ENCODE peak calls at places on chromosome 19, in six cellular contexts. W is adrenal gland; E is H9; X is lung; T is esophagus muscularis mucosa; A is CD4-positive, alpha-beta T cell. N is an unnamed sample.
A peak's percentile ranks its signal among the peaks of the same experiment; 100 is the strongest.

GRCh38 chr19:8429826-8430225 is 14.9 kb upstream of the HNRNPM start:
- DNase-seq in E (no peak), A (no peak), X (no peak), W (no peak), T (no peak), N (no peak)

GRCh38 chr19:49570138-49570856 is 10.1 kb downstream of the NOSIP start:
- DNase-seq in X (peak; percentile 65), A (no peak), E (peak; percentile 73), W (peak; percentile 65), T (no peak), N (peak; percentile 59)

GRCh38 chr19:3982701-3983541 is 2.3 kb downstream of the EEF2 start:
- DNase-seq in X (no peak), E (peak; percentile 33), W (peak; percentile 57), A (no peak), T (no peak), N (no peak)

GRCh38 chr19:1992759-1993260 is 22.7 kb downstream of the BTBD2 start:
- DNase-seq in T (no peak), A (no peak), E (peak; percentile 79), X (no peak), W (no peak), N (no peak)

GRCh38 chr19:46376241-46377153 is 29.6 kb downstream of the PPP5C start:
- DNase-seq in W (no peak), A (no peak), T (no peak), X (no peak), E (peak; percentile 14), N (no peak)

GRCh38 chr19:11092181-11092538 is 2.9 kb downstream of the LDLR start:
- DNase-seq in W (no peak), T (no peak), X (no peak), A (peak; percentile 23), E (no peak), N (peak; percentile 34)

GRCh38 chr19:28239270-28239669 is 973.7 kb downstream of the UQCRFS1 start:
- DNase-seq in X (no peak), A (no peak), W (no peak), T (no peak), E (peak; percentile 81), N (no peak)

GRCh38 chr19:53102701-53103140 is 501 bp downstream of the ZNF160 start:
- DNase-seq in W (peak; percentile 74), A (no peak), E (no peak), X (no peak), T (no peak), N (peak; percentile 10)

GRCh38 chr19:47637550-47637949 is 28.6 kb downstream of the BICRA start:
- DNase-seq in E (no peak), X (no peak), W (no peak), A (no peak), T (no peak), N (no peak)

GRCh38 chr19:16078311-16078758 is 2.0 kb downstream of the TPM4 start:
- DNase-seq in A (no peak), E (no peak), W (no peak), T (peak; percentile 91), X (no peak), N (no peak)

GRCh38 chr19:49085020-49085867 is at the start of gene SNRNP70:
- DNase-seq in T (peak; percentile 100), E (peak; percentile 99), W (peak; percentile 99), X (peak; percentile 99), A (peak; percentile 96), N (peak; percentile 99)

GRCh38 chr19:41426952-41427646 is at the start of gene B3GNT8:
- DNase-seq in X (peak; percentile 90), E (peak; percentile 93), T (peak; percentile 95), W (peak; percentile 91), A (no peak), N (no peak)

GRCh38 chr19:39304185-39304513 is 7.9 kb downstream of the IFNL1 start:
- DNase-seq in A (no peak), T (no peak), W (no peak), E (no peak), X (no peak), N (no peak)

GRCh38 chr19:42421101-42421500 is 6.1 kb downstream of the LIPE start:
- DNase-seq in A (no peak), X (no peak), W (no peak), E (no peak), T (no peak), N (no peak)

GRCh38 chr19:14146789-14147216 is 10.4 kb upstream of the ASF1B start:
- DNase-seq in X (no peak), T (no peak), A (no peak), E (no peak), W (no peak), N (no peak)

GRCh38 chr19:45139286-45140143 is 21.3 kb downstream of the NKPD1 start:
- DNase-seq in X (no peak), E (no peak), A (no peak), T (no peak), W (no peak), N (no peak)

GRCh38 chr19:3516675-3517207 is 10.6 kb downstream of the FZR1 start:
- DNase-seq in W (peak; percentile 25), X (no peak), E (no peak), A (peak; percentile 27), T (no peak), N (no peak)

GRCh38 chr19:44476559-44477408 is 23.5 kb downstream of the ZNF180 start:
- DNase-seq in T (no peak), W (no peak), E (no peak), X (no peak), A (no peak), N (no peak)

GRCh38 chr19:29483641-29483920 is 42.2 kb upstream of the VSTM2B start:
- DNase-seq in E (peak; percentile 5), T (peak; percentile 78), W (no peak), A (no peak), X (peak; percentile 17), N (no peak)

GRCh38 chr19:17998827-17999150 is 9.2 kb upstream of the ARRDC2 start:
- DNase-seq in X (no peak), W (no peak), A (no peak), T (no peak), E (no peak), N (no peak)

GRCh38 chr19:10565028-10565566 is 713 bp downstream of the KRI1 start:
- DNase-seq in X (no peak), W (no peak), T (no peak), A (peak; percentile 44), E (peak; percentile 53), N (peak; percentile 32)

GRCh38 chr19:40741527-40742390 is 8.5 kb downstream of the ACTMAP start:
- DNase-seq in X (no peak), W (peak; percentile 43), E (no peak), T (no peak), A (no peak), N (no peak)

GRCh38 chr19:6286676-6287075 is 6.9 kb upstream of the MLLT1 start:
- DNase-seq in E (no peak), X (no peak), A (no peak), W (no peak), T (no peak), N (no peak)

GRCh38 chr19:6288737-6289136 is 9.0 kb upstream of the MLLT1 start:
- DNase-seq in W (no peak), A (no peak), E (no peak), T (no peak), X (no peak), N (no peak)

GRCh38 chr19:6287269-6287885 is 7.6 kb upstream of the MLLT1 start:
- DNase-seq in A (no peak), W (no peak), E (no peak), X (no peak), T (no peak), N (no peak)

GRCh38 chr19:6297202-6297601 is 17.4 kb upstream of the MLLT1 start:
- DNase-seq in W (no peak), A (no peak), X (no peak), E (no peak), T (no peak), N (no peak)

DNA sequence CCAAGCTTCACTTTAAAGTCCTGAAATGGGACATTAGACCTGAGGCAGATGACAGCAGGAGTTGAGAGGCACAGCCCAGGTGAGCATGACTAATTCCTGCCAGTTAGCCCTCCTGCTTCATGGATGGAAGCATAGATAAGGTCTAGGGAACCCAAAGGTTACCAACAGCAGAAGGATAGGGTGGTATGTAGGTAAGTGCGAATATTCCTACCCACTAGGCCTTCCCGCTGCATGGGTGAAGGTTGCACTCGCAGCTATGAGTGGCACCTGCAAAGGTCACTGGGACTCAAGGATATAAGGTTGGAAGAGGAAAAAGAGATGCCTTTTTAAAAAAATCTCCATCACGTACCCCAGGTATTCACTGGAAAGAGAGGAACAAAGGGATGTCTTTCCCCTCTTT is 12.2 kb upstream of the MLLT1 start:
- DNase-seq in E (no peak), W (no peak), X (no peak), A (no peak), T (no peak), N (no peak)
- H3K9me3 ChIP-seq in E (peaks cover 60% of the 10 kb centered on the region), W (peaks cover 46% of the 10 kb centered on the region), X (peaks cover 5% of the 10 kb centered on the region), A (peaks cover 58% of the 10 kb centered on the region), T (peaks cover 64% of the 10 kb centered on the region), N (peaks cover 20% of the 10 kb centered on the region)

DNA sequence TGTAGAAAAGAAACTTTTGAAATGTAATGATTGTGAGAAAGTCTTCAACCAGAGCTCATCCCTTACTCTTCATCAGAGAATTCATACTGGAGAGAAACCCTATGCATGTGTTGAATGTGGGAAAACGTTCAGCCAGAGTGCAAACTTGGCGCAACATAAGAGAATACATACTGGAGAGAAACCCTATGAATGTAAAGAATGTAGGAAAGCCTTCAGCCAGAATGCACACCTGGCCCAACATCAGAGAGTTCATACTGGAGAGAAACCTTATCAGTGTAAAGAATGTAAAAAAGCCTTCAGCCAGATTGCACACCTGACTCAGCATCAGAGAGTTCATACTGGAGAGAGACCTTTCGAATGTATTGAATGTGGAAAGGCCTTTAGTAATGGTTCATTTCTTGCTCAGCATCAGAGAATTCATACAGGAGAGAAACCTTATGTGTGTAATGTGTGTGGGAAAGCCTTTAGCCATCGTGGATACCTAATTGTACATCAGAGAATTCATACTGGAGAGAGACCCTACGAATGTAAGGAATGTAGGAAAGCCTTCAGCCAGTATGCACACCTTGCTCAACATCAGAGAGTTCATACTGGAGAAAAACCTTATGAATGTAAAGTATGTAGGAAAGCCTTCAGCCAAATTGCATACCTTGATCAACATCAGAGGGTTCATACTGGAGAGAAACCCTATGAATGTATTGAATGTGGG is 19.3 kb downstream of the ZNF583 start:
- DNase-seq in X (no peak), T (no peak), E (no peak), W (no peak), A (no peak), N (no peak)
- H3K9me3 ChIP-seq in X (peaks cover 63% of the 10 kb centered on the region), T (peaks cover 100% of the 10 kb centered on the region), E (peaks cover 72% of the 10 kb centered on the region), W (peaks cover 100% of the 10 kb centered on the region), A (peaks cover 100% of the 10 kb centered on the region), N (peaks cover 63% of the 10 kb centered on the region)

GRCh38 chr19:6906559-6906958 is 19.2 kb downstream of the ADGRE1 start:
- DNase-seq in A (no peak), W (no peak), T (no peak), E (no peak), X (no peak), N (no peak)

GRCh38 chr19:6903446-6903845 is 16.1 kb downstream of the ADGRE1 start:
- DNase-seq in X (no peak), T (no peak), E (no peak), A (no peak), W (no peak), N (no peak)
- H3K9me3 ChIP-seq in X (peaks cover 18% of the 10 kb centered on the region), T (peaks cover 54% of the 10 kb centered on the region), E (peaks cover 57% of the 10 kb centered on the region), A (peaks cover 27% of the 10 kb centered on the region), W (peaks cover 4% of the 10 kb centered on the region), N (no peaks in the 10 kb centered on the region)

DNA sequence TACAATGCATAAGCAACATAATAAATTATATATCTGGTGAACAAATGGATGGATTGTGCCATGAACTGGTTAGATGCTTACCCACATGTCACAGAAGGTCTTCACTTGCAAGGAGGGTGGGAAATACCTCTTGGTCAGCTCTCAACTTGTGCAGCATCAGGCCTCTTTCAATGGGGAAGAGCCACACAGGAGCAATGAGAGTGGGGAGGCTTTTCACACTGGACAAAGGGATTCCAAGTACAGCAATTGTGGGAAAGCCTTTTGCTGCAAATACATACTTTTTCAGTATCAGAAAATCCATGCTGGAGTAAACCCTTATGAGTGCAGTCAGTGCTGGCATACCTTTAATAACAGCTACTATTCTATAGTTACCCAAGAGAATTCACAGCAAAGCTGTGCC is 11.8 kb upstream of the ZNF543 start:
- DNase-seq in E (no peak), W (no peak), T (no peak), A (no peak), X (no peak), N (no peak)
- H3K9me3 ChIP-seq in E (no peaks in the 10 kb centered on the region), W (no peaks in the 10 kb centered on the region), T (no peaks in the 10 kb centered on the region), A (no peaks in the 10 kb centered on the region), X (no peaks in the 10 kb centered on the region), N (no peaks in the 10 kb centered on the region)